ENCODE peak calls at places on chromosomes 6 and 20, in ten cellular contexts. Q is HFF-Myc, F is OCI-LY7, P is AG10803, G is AG09309, W is right lobe of liver, N is fibroblast of pulmonary artery, A is lower lobe of right lung, U is heart right ventricle, H is AG04449. B is an unnamed sample.

GRCh38 chr20:47809561-47809960 is 24.3 kb upstream of the SULF2 start:
- DNase-seq in Q (peak), F (no peak), P (no peak), G (no peak), W (no peak), N (no peak), A (no peak), U (no peak), H (no peak), B (peak)

GRCh38 chr6:142856607-142856856 is 88.4 kb downstream of the HIVEP2 start:
- DNase-seq in Q (no peak), F (no peak), P (no peak), G (no peak), W (no peak), N (no peak), A (no peak), U (no peak), H (no peak), B (no peak)

GRCh38 chr20:58515240-58516212 is at the start of gene APCDD1L:
- DNase-seq in Q (no peak), F (no peak), P (peak), G (no peak), W (no peak), N (peak), A (no peak), U (no peak), H (peak), B (peak)

GRCh38 chr6:13513606-13514502 is 26.5 kb upstream of the GFOD1 start:
- DNase-seq in Q (no peak), F (no peak), P (peak), G (no peak), W (no peak), N (no peak), A (no peak), U (no peak), H (no peak), B (no peak)

GRCh38 chr6:84635081-84635745 is 129.2 kb downstream of the TBX18 start:
- DNase-seq in Q (no peak), F (no peak), P (peak), G (no peak), W (no peak), N (peak), A (no peak), U (no peak), H (no peak), B (peak)

GRCh38 chr20:54221996-54222890 is 14.4 kb downstream of the PFDN4 start:
- DNase-seq in Q (no peak), F (no peak), P (peak), G (no peak), W (no peak), N (no peak), A (no peak), U (no peak), H (no peak), B (no peak)

GRCh38 chr6:49430187-49430586 is 32.9 kb downstream of the MMUT start:
- DNase-seq in Q (no peak), F (no peak), P (peak), G (no peak), W (no peak), N (no peak), A (no peak), U (no peak), H (peak), B (peak)

GRCh38 chr6:35077006-35077712 is 64.0 kb downstream of the TCP11 start:
- DNase-seq in Q (no peak), F (no peak), P (no peak), G (no peak), W (no peak), N (no peak), A (no peak), U (no peak), H (no peak), B (no peak)

GRCh38 chr6:5220436-5220835 is 40.3 kb downstream of the LYRM4 start:
- DNase-seq in Q (no peak), F (no peak), P (no peak), G (no peak), W (no peak), N (no peak), A (no peak), U (no peak), H (no peak), B (no peak)

GRCh38 chr6:73394577-73395354 is at the start of gene DDX43:
- DNase-seq in Q (no peak), F (no peak), P (peak), G (peak), W (no peak), N (peak), A (peak), U (peak), H (no peak), B (peak)

GRCh38 chr6:43308101-43308989 is at the start of gene CRIP3:
- DNase-seq in Q (no peak), F (peak), P (peak), G (no peak), W (peak), N (peak), A (peak), U (peak), H (no peak), B (peak)

GRCh38 chr6:27161946-27162603 is 85.4 kb upstream of the PRSS16 start:
- DNase-seq in Q (peak), F (peak), P (peak), G (no peak), W (no peak), N (peak), A (no peak), U (no peak), H (peak), B (peak)

GRCh38 chr6:138724015-138724414 is 49.6 kb upstream of the CCDC28A start:
- DNase-seq in Q (no peak), F (no peak), P (peak), G (peak), W (peak), N (peak), A (peak), U (peak), H (no peak), B (peak)

GRCh38 chr6:15481892-15482291 is 180.9 kb downstream of the DTNBP1 start:
- DNase-seq in Q (no peak), F (no peak), P (no peak), G (no peak), W (no peak), N (no peak), A (no peak), U (no peak), H (no peak), B (no peak)

GRCh38 chr6:149921361-149921760 is 1.6 kb downstream of the RAET1G start:
- DNase-seq in Q (no peak), F (no peak), P (no peak), G (no peak), W (no peak), N (no peak), A (no peak), U (no peak), H (no peak), B (no peak)

GRCh38 chr20:1657556-1658334 is at the start of gene SIRPG:
- DNase-seq in Q (no peak), F (no peak), P (no peak), G (no peak), W (no peak), N (no peak), A (no peak), U (no peak), H (no peak), B (no peak)

GRCh38 chr6:96075826-96076225 is 60.1 kb downstream of the FUT9 start:
- DNase-seq in Q (no peak), F (no peak), P (no peak), G (no peak), W (no peak), N (no peak), A (no peak), U (no peak), H (no peak), B (no peak)

GRCh38 chr20:57959589-57959988 is 249.8 kb upstream of the PMEPA1 start:
- DNase-seq in Q (no peak), F (no peak), P (no peak), G (no peak), W (no peak), N (no peak), A (no peak), U (no peak), H (no peak), B (no peak)

GRCh38 chr20:44656447-44656846 is 4.9 kb upstream of the ADA start:
- DNase-seq in Q (no peak), F (no peak), P (no peak), G (no peak), W (no peak), N (no peak), A (no peak), U (no peak), H (no peak), B (no peak)

GRCh38 chr6:168035098-168035660 is 37.7 kb downstream of the KIF25 start:
- DNase-seq in Q (peak), F (no peak), P (peak), G (no peak), W (peak), N (peak), A (peak), U (peak), H (no peak), B (peak)

GRCh38 chr6:157562997-157563396 is 182.0 kb downstream of the ZDHHC14 start:
- DNase-seq in Q (no peak), F (no peak), P (no peak), G (no peak), W (no peak), N (no peak), A (no peak), U (no peak), H (no peak), B (no peak)

GRCh38 chr6:41561386-41561785 is 15.2 kb downstream of the FOXP4 start:
- DNase-seq in Q (no peak), F (peak), P (no peak), G (no peak), W (peak), N (no peak), A (no peak), U (no peak), H (no peak), B (no peak)

GRCh38 chr6:46011241-46012085 is 4.2 kb downstream of the CLIC5 start:
- DNase-seq in Q (no peak), F (no peak), P (no peak), G (no peak), W (no peak), N (no peak), A (no peak), U (no peak), H (no peak), B (peak)

GRCh38 chr20:57680131-57680716 is 29.6 kb downstream of the PMEPA1 start:
- DNase-seq in Q (no peak), F (peak), P (peak), G (no peak), W (no peak), N (no peak), A (no peak), U (no peak), H (no peak), B (peak)

GRCh38 chr6:148829415-148830101 is 82.7 kb downstream of the UST start:
- DNase-seq in Q (no peak), F (no peak), P (no peak), G (no peak), W (no peak), N (no peak), A (no peak), U (no peak), H (no peak), B (no peak)

GRCh38 chr6:2848851-2849250 is 7.2 kb upstream of the SERPINB1 start:
- DNase-seq in Q (no peak), F (peak), P (no peak), G (no peak), W (no peak), N (no peak), A (no peak), U (no peak), H (no peak), B (no peak)

GRCh38 chr6:110398778-110399177 is 16.6 kb downstream of the DDO start:
- DNase-seq in Q (peak), F (no peak), P (no peak), G (no peak), W (no peak), N (peak), A (no peak), U (no peak), H (no peak), B (peak)

GRCh38 chr6:155328539-155329459 is 14.5 kb upstream of the TFB1M start:
- DNase-seq in Q (no peak), F (no peak), P (no peak), G (no peak), W (no peak), N (peak), A (peak), U (no peak), H (no peak), B (no peak)

GRCh38 chr20:32205502-32206382 is 1.8 kb downstream of the PLAGL2 start:
- DNase-seq in Q (no peak), F (peak), P (peak), G (no peak), W (no peak), N (peak), A (no peak), U (no peak), H (no peak), B (peak)
- H3K4me3 ChIP-seq in Q (peak), F (peak), P (peak), G (no peak), W (no peak), N (peak), A (peak), U (peak), H (peak), B (peak)

GRCh38 chr6:129632081-129632758 is 77.8 kb downstream of the ARHGAP18 start:
- DNase-seq in Q (no peak), F (no peak), P (no peak), G (no peak), W (no peak), N (no peak), A (no peak), U (no peak), H (no peak), B (no peak)

GRCh38 chr6:129633529-129633928 is 76.4 kb downstream of the ARHGAP18 start:
- DNase-seq in Q (no peak), F (no peak), P (no peak), G (no peak), W (no peak), N (no peak), A (no peak), U (no peak), H (no peak), B (no peak)

GRCh38 chr6:129637340-129638054 is 72.5 kb downstream of the ARHGAP18 start:
- DNase-seq in Q (no peak), F (no peak), P (no peak), G (no peak), W (no peak), N (no peak), A (no peak), U (no peak), H (no peak), B (no peak)

GRCh38 chr6:129635396-129636164 is 74.4 kb downstream of the ARHGAP18 start:
- DNase-seq in Q (peak), F (no peak), P (peak), G (no peak), W (no peak), N (peak), A (no peak), U (no peak), H (peak), B (peak)

DNA sequence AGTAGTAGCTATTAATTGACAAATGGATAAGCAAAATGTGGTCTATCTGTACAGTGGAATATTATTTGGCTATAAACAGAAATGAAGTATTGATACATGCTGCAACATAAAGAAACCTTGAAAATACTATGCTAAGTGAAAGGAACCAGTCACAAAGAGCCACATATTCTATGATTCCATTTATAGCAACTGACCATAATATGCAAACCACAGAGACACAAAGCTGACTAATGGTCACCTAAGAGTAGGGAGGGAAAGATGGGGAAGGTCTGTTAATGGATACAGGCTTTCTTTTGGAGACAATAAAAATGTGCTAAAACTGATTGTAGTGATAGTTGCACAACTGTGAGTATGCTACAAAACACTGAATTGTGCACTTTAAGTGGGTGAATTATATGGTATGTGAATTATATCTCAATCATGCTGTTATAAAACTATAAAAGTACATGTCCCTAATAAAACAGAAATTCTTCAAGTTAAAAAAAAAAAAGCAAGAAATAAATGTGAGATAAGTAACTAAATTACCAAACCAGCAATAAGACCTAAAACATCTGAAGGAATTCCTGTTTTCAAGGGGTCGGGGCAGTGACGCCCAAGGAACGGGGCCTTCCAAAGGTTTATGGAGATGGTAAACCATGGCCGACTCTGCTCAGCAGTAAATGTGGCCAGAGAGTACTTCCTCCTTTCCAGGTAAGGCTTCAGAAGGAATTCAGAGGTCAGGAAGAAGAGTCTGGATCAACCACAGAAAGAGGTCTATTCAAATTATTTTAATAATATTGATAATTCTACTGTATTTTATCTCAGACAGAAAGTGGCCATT is 75.4 kb downstream of the ARHGAP18 start:
- DNase-seq in Q (no peak), F (no peak), P (peak), G (no peak), W (no peak), N (no peak), A (no peak), U (no peak), H (no peak), B (no peak)
- TF ChIP-seq CTCF in Q (no peak), F (no peak), P (no peak), G (no peak), W (no peak), N (no peak), A (no peak), U (no peak), H (no peak), B (no peak)

GRCh38 chr6:33069021-33069738 is 4.3 kb downstream of the HLA-DPA1 start:
- DNase-seq in Q (no peak), F (no peak), P (no peak), G (no peak), W (no peak), N (no peak), A (no peak), U (no peak), H (no peak), B (no peak)

GRCh38 chr6:33073431-33073871 is at the start of gene HLA-DPA1:
- DNase-seq in Q (no peak), F (peak), P (peak), G (no peak), W (no peak), N (peak), A (peak), U (no peak), H (no peak), B (peak)

GRCh38 chr6:33071579-33071978 is 1.9 kb downstream of the HLA-DPA1 start:
- DNase-seq in Q (no peak), F (no peak), P (no peak), G (no peak), W (no peak), N (no peak), A (no peak), U (no peak), H (no peak), B (no peak)

GRCh38 chr6:33072508-33073100 is 845 bp downstream of the HLA-DPA1 start:
- DNase-seq in Q (no peak), F (peak), P (no peak), G (no peak), W (no peak), N (no peak), A (no peak), U (no peak), H (no peak), B (no peak)

GRCh38 chr6:33070909-33071308 is 2.5 kb downstream of the HLA-DPA1 start:
- DNase-seq in Q (no peak), F (no peak), P (no peak), G (no peak), W (no peak), N (no peak), A (no peak), U (no peak), H (no peak), B (no peak)
- H3K4me3 ChIP-seq in Q (no peak), F (peak), P (no peak), G (no peak), W (no peak), N (no peak), A (peak), U (peak), H (no peak), B (no peak)

GRCh38 chr20:63101781-63102719 is 95.3 kb upstream of the BHLHE23 start:
- DNase-seq in Q (no peak), F (no peak), P (peak), G (peak), W (peak), N (peak), A (peak), U (peak), H (no peak), B (peak)
- TF ChIP-seq CTCF in Q (no peak), F (no peak), P (no peak), G (no peak), W (no peak), N (no peak), A (no peak), U (no peak), H (no peak), B (no peak)

DNA sequence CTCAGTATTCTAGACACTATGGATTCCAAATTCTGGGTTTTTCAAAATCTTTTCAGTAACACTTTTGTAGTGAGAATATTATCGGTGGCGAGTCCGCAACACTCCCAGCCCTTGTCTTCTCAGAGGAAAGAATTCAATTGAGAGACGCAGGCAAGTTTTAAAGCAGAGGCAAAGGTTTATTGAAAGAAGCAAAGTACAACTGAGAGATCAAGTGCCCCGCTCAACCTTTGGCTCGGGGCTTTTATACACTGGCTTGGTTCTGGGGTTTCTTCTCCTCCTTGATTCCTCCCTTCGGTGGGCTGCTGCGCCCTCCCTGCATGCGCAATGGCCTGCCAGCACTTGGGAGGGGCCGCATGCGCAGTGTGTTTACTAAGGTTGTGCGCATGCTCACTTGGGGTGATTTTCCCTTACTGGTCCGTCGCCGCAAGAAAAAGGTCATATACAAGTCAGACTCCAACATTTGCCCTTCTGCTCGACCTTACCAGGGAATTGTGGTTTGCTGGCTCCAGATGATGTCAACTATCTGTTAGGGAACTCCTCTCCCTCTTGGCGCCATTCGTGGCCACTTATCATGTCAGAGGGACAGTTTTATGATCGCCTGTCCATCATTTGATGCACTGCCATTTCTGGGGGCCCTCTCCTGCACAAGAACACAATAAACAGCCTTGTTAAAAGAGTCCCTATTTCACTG is 3.0 kb upstream of the LBP start:
- DNase-seq in Q (no peak), F (no peak), P (peak), G (no peak), W (peak), N (peak), A (no peak), U (peak), H (no peak), B (peak)
- H3K4me3 ChIP-seq in Q (no peak), F (no peak), P (peak), G (no peak), W (peak), N (no peak), A (no peak), U (no peak), H (no peak), B (peak)

DNA sequence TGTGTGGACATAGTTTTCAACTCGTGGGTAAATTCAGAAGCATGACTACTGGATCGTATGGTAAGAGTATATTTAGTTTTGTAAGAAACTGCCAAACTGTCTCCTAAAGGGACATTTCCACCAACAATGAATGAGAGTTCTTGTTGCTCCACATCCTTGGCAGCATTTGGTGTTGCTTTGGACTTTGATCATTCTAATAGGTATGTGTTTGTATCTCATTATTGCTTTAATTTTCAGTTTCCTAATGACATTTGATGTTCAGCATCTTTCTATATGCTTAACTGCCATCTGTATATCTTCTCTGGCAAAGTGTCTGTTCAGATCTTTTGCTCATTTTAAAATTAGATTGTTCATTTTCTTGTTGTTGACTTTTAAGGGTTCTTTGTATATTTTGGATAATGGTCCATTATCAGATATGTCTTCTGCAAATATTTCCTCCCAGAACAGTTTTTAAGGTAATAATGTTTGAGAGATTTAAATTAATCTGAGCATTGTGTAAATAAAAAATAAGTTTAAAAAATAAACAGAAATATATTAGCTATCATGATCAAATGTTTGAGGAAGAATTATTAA is 138.7 kb downstream of the CCDC170 start:
- DNase-seq in Q (no peak), F (no peak), P (no peak), G (no peak), W (no peak), N (no peak), A (no peak), U (no peak), H (no peak), B (no peak)
- TF ChIP-seq CTCF in Q (no peak), F (no peak), P (no peak), G (no peak), W (no peak), N (no peak), A (no peak), U (no peak), H (no peak), B (no peak)